ENCODE peak calls at places on chromosomes 3 and 15, in eight cellular contexts. K, D, M, J, N, W, G and T are unnamed samples. For H3K4me1, the result is how much of the 10 kb centered on the place peaks cover.

GRCh38 chr3:101155828-101156227 is 162.6 kb upstream of the ABI3BP start:
- DNase-seq in M (no peak), J (no peak), W (no peak), N (no peak), D (no peak), G (peak), K (no peak), T (no peak)

GRCh38 chr3:134463676-134464611 is 21.8 kb downstream of the ANAPC13 start:
- DNase-seq in K (no peak), J (no peak), D (no peak), W (peak), N (no peak), G (peak), M (no peak), T (peak)

GRCh38 chr15:63288778-63289378 is 11.5 kb downstream of the APH1B start:
- DNase-seq in M (peak), J (no peak), D (no peak), K (peak), N (peak), W (no peak), G (no peak), T (no peak)

GRCh38 chr3:62882676-62883228 is 7.5 kb upstream of the CADPS start:
- DNase-seq in J (no peak), M (no peak), K (no peak), W (no peak), N (no peak), G (no peak), D (no peak), T (no peak)

GRCh38 chr3:4306860-4307259 is 3.7 kb downstream of the SETMAR start:
- DNase-seq in N (no peak), W (no peak), J (no peak), G (no peak), D (no peak), K (no peak), M (no peak), T (no peak)

GRCh38 chr3:49812916-49813496 is 747 bp downstream of the UBA7 start:
- DNase-seq in W (no peak), D (no peak), J (no peak), K (no peak), N (no peak), G (peak), M (no peak), T (no peak)

GRCh38 chr3:181330821-181331563 is 341.5 kb upstream of the DNAJC19 start:
- DNase-seq in N (no peak), D (no peak), K (no peak), M (no peak), J (no peak), G (no peak), W (no peak), T (no peak)

GRCh38 chr3:192220915-192221314 is 506.4 kb downstream of the FGF12 start:
- DNase-seq in N (no peak), M (no peak), J (no peak), K (no peak), D (no peak), G (no peak), W (no peak), T (no peak)

GRCh38 chr3:115626006-115626409 is 2.7 kb downstream of the GAP43 start:
- DNase-seq in W (no peak), M (no peak), J (no peak), K (no peak), G (no peak), N (no peak), D (no peak), T (no peak)

GRCh38 chr3:72821170-72821781 is 27.0 kb downstream of the SHQ1 start:
- DNase-seq in D (no peak), G (peak), W (no peak), N (no peak), M (no peak), J (no peak), K (no peak), T (no peak)

GRCh38 chr3:14336414-14337285 is 65.8 kb upstream of the SLC6A6 start:
- DNase-seq in W (no peak), J (peak), D (peak), N (peak), K (no peak), G (no peak), M (no peak), T (no peak)

GRCh38 chr15:75195766-75196241 is 5.9 kb upstream of the C15orf39 start:
- DNase-seq in G (peak), W (no peak), D (no peak), N (no peak), K (no peak), M (no peak), J (peak), T (no peak)

GRCh38 chr3:21226086-21226485 is 524.9 kb downstream of the ZNF385D start:
- DNase-seq in W (no peak), D (no peak), G (no peak), N (no peak), M (no peak), K (no peak), J (no peak), T (no peak)

GRCh38 chr3:109257269-109257668 is 59.0 kb downstream of the DPPA2 start:
- DNase-seq in M (no peak), D (no peak), G (no peak), J (no peak), W (no peak), K (no peak), N (no peak), T (no peak)

GRCh38 chr15:48925714-48926223 is 38.0 kb downstream of the SHC4 start:
- DNase-seq in D (no peak), N (peak), W (no peak), K (peak), M (peak), J (no peak), G (no peak), T (no peak)

GRCh38 chr15:45179221-45179985 is 8.4 kb downstream of the SHF start:
- DNase-seq in W (no peak), J (peak), N (peak), D (peak), K (peak), G (peak), M (peak), T (no peak)

GRCh38 chr3:66582721-66583141 is 81.9 kb upstream of the LRIG1 start:
- DNase-seq in G (peak), D (no peak), M (no peak), J (peak), N (no peak), K (no peak), W (no peak), T (peak)

GRCh38 chr3:34248352-34248751 is 449.9 kb downstream of the PDCD6IP start:
- DNase-seq in D (no peak), W (no peak), J (no peak), M (no peak), G (no peak), K (no peak), N (no peak), T (no peak)

GRCh38 chr3:52213005-52213404 is 12.4 kb downstream of the TLR9 start:
- DNase-seq in D (no peak), W (no peak), K (no peak), M (no peak), J (no peak), G (no peak), N (no peak), T (no peak)

GRCh38 chr3:188711898-188712256 is 459.9 kb upstream of the TPRG1 start:
- DNase-seq in D (no peak), G (no peak), W (no peak), K (no peak), N (no peak), J (no peak), M (no peak), T (no peak)

GRCh38 chr3:119783883-119784282 is 2.0 kb downstream of the NR1I2 start:
- DNase-seq in G (no peak), K (no peak), N (no peak), D (no peak), M (no peak), J (no peak), W (no peak), T (no peak)
- TF ChIP-seq POLR2A in G (no peak), K (no peak), N (no peak), D (no peak), M (no peak), J (no peak), W (no peak), T (no peak)

DNA sequence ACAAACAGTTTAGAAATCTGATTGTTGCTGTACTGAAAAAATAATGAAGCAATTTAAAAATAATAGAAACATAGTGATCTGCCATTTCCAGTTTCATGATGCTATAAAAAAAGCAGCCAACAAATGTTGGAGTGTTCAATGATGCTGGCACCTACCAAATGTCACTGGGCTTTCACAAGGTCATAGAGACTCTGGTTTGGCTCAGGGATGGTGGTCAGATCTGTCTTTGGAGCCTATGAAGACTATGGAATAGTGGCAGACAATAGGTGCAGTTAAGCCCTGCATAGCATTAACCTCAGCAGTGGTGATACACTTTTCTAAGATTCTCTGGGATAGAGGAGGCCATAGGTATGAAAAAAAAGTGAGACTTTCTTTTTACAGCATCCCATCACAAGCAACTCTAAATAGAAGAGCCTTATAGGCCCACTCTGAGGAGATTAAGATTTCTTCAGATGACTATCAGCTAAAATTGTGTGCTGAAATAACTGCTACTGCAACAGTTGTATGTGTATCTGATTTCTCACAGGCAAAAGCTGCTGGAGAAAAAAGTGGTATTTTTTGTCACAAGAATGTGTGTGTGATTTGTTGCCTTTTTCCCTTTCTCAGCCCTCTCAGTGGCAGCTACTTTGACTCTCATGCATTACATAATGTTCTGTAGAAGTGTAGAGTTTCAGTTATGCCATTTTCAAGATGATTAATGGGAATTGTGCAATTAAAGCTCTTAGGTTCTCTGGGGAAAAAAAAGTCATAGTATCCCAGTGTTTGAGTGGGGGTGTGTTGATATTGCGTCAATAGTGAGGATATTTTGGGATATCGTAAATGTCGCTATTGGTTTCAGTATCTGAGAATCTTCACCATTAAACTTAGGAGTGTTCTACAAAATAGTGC is 137.4 kb downstream of the MBNL1 start:
- DNase-seq in D (no peak), N (no peak), M (no peak), G (no peak), W (no peak), J (no peak), K (peak), T (peak)
- H3K27ac ChIP-seq in D (peak), N (no peak), M (no peak), G (peak), W (peak), J (peak), K (peak), T (peak)

GRCh38 chr3:120424506-120424905 is 26.3 kb downstream of the FSTL1 start:
- DNase-seq in D (no peak), K (no peak), G (no peak), M (no peak), W (no peak), N (no peak), J (no peak), T (no peak)
- H3K4me1 ChIP-seq in D (half or more), K (under half), G (under half), M (under half), W (half or more), N (under half), J (under half), T (half or more)

GRCh38 chr3:155585384-155585783 is 159.5 kb downstream of the PLCH1 start:
- DNase-seq in G (no peak), N (no peak), J (no peak), K (no peak), D (no peak), W (no peak), M (peak), T (no peak)
- TF ChIP-seq POLR2A in G (no peak), N (no peak), J (no peak), K (no peak), D (no peak), W (no peak), M (no peak), T (no peak)

DNA sequence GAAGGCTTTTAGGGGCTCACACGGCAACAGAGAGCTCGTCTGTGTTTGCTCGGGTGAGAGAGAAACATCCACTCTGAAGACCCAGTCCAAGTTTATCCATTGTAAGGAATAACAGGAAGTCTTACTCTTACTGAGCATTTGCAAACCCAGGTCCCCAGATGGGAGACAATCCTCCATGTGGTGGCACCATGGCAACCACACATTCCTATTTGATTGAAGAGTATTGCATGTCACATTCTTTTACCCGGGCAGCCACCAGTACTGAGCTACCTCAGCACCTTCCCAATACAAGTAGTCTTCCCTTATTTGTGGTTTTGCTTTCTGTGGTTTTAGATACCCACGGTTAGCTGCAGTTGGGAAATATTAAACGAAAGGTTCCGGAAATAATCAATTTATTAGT is 302.9 kb upstream of the RASGRP1 start:
- DNase-seq in D (no peak), N (no peak), G (no peak), W (no peak), M (no peak), K (no peak), J (no peak), T (no peak)
- H3K27ac ChIP-seq in D (no peak), N (no peak), G (no peak), W (peak), M (no peak), K (peak), J (no peak), T (peak)

GRCh38 chr3:184822654-184823053 is 10.7 kb downstream of the VPS8 start:
- DNase-seq in K (no peak), N (no peak), D (no peak), G (no peak), W (no peak), M (no peak), J (no peak), T (no peak)

GRCh38 chr3:184820525-184820924 is 8.6 kb downstream of the VPS8 start:
- DNase-seq in N (no peak), M (no peak), K (no peak), D (no peak), J (no peak), G (no peak), W (no peak), T (no peak)

GRCh38 chr3:184825456-184825855 is 13.5 kb downstream of the VPS8 start:
- DNase-seq in N (no peak), K (no peak), W (no peak), J (no peak), G (no peak), M (no peak), D (no peak), T (no peak)

GRCh38 chr3:184821034-184821433 is 9.1 kb downstream of the VPS8 start:
- DNase-seq in K (no peak), M (no peak), N (no peak), D (no peak), J (no peak), G (no peak), W (no peak), T (no peak)

DNA sequence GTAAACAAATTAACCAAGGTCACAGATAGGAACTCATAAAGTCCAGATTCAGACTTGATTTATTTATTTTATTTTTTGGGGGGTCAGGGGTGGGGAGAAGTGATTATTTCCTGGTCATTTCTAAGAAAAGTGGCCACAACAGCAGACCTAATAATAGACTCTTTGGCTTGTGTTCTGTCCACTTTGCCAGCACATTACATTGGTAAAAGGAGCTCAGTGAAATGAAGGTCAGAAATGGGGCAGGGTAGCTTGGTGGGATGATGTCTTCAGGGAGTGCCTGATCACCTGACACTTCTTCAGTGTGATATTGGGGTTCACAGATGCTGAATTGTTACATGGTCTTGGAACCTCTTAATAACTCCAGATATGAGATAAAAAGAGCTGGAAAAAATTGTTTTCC is 10.1 kb downstream of the VPS8 start:
- DNase-seq in J (no peak), N (no peak), M (no peak), G (no peak), W (no peak), D (no peak), K (no peak), T (no peak)
- H3K4me1 ChIP-seq in J (under half), N (under half), M (under half), G (under half), W (under half), D (under half), K (under half), T (under half)

GRCh38 chr3:108182339-108182738 is 39.9 kb downstream of the IFT57 start:
- DNase-seq in W (no peak), G (no peak), D (no peak), J (no peak), M (no peak), K (no peak), N (no peak), T (no peak)

GRCh38 chr3:108180214-108180613 is 42.0 kb downstream of the IFT57 start:
- DNase-seq in M (no peak), J (no peak), N (no peak), K (no peak), D (no peak), G (no peak), W (no peak), T (no peak)

GRCh38 chr3:108181172-108181571 is 41.1 kb downstream of the IFT57 start:
- DNase-seq in W (no peak), G (no peak), K (no peak), J (no peak), N (no peak), M (no peak), D (no peak), T (no peak)

GRCh38 chr3:108175352-108175751 is 46.9 kb downstream of the IFT57 start:
- DNase-seq in D (no peak), G (no peak), M (no peak), K (no peak), W (no peak), J (no peak), N (no peak), T (no peak)

DNA sequence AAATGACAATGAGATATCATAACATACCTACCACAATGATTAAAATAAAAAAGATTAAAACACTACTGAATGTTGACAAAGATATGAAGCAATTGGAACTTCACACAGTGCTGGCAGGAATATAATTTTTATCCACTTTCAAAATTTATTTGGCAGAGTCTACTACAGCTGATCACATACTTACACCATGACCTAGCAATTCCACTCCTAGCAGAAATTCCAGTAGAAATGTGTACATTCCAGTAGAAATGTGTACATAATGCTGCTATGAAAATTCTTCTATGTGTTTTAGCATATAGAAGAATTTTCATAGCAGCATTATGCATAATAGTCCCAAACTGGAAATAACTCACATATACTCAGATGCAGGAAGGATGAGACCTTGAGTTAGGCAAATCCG is 43.5 kb downstream of the IFT57 start:
- DNase-seq in D (no peak), G (no peak), W (no peak), K (no peak), M (no peak), J (no peak), N (no peak), T (no peak)
- TF ChIP-seq POLR2A in D (no peak), G (no peak), W (no peak), K (no peak), M (no peak), J (no peak), N (no peak), T (no peak)

DNA sequence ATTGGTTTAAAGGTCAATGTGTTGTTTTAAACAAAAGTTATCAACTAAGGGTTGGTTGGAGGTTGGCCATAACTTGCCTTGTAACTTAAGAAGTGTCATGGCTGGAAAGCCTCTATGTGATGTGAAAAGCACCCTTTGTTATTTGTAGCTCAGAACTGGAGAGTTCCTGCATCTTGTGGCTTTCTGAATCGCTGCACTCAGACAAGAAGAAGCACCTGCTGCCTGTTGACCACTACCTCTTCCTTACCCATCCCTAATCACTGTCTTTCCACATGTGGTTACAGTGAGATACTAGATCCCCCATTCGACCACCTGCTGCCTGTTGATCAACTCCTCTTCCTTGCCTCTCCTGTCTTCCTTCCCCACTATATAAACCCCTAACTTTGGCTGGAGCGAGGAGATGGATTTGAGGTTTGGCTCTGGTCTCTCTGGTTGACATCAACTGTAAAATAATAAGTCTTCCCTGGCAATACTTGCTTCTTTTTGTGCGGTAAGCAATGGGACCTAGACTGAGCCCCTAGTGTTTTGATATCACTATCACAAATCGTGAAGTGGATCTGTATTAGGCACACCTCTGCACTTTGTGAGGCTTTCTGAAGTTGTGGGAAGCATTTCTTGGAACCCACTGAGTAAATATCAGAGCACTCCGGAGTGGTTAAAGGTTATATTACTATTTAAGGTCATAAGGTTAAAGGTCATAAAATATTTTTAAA is 13.8 kb downstream of the RPL39L start:
- DNase-seq in D (no peak), G (no peak), J (no peak), W (no peak), N (no peak), K (no peak), M (no peak), T (no peak)
- H3K27ac ChIP-seq in D (no peak), G (no peak), J (no peak), W (no peak), N (no peak), K (no peak), M (no peak), T (no peak)